ENCODE peak calls at places on chromosomes 16 and 17, in ten cellular contexts. W is HTR-8/SVneo; O is activated effector memory CD4-positive, alpha-beta T cell treated with Interleukin-2 at 50 U/mL for 16 hours; T is RCC 7860; K is ovary; G is GM12891; S is fibroblast of pulmonary artery; U is right atrium auricular region; Y is GM12865; L is endothelial cell. V is an unnamed sample.

GRCh38 chr16:54115558-54115957 is 171.0 kb downstream of the IRX3 start:
- DNase-seq in S (no peak), U (no peak), G (no peak), T (no peak), K (no peak), O (no peak), W (no peak), L (no peak), Y (no peak), V (no peak)

GRCh38 chr16:81632392-81633146 is 146.5 kb upstream of the PLCG2 start:
- DNase-seq in O (peak), S (peak), U (no peak), L (no peak), K (no peak), W (peak), T (peak), Y (no peak), G (no peak), V (peak)

GRCh38 chr17:11948791-11949190 is 48.5 kb downstream of the ZNF18 start:
- DNase-seq in K (peak), T (no peak), L (no peak), G (no peak), Y (no peak), U (no peak), W (peak), S (peak), O (no peak), V (peak)

GRCh38 chr16:20671903-20672302 is 25.6 kb downstream of the ACSM1 start:
- DNase-seq in O (no peak), T (no peak), S (no peak), G (no peak), K (no peak), U (no peak), Y (no peak), W (no peak), L (no peak), V (no peak)

GRCh38 chr17:77613627-77614026 is 344.9 kb upstream of the TNRC6C start:
- DNase-seq in S (no peak), W (no peak), Y (no peak), L (no peak), K (no peak), U (no peak), G (no peak), T (no peak), O (no peak), V (no peak)

GRCh38 chr17:3910420-3911270 is 5.6 kb downstream of the P2RX1 start:
- DNase-seq in T (no peak), K (no peak), S (no peak), W (no peak), G (no peak), O (no peak), U (no peak), Y (no peak), L (no peak), V (no peak)

GRCh38 chr16:53946745-53947386 is 242.9 kb downstream of the FTO start:
- DNase-seq in K (no peak), O (no peak), S (no peak), U (no peak), Y (no peak), T (no peak), W (no peak), G (no peak), L (no peak), V (no peak)

GRCh38 chr16:4886151-4886550 is 38.9 kb downstream of the UBN1 start:
- DNase-seq in T (no peak), Y (no peak), U (no peak), G (no peak), K (no peak), W (no peak), O (no peak), L (no peak), S (no peak), V (no peak)

GRCh38 chr17:49692751-49693150 is 14.9 kb upstream of the SPOP start:
- DNase-seq in T (no peak), L (no peak), S (no peak), Y (no peak), O (no peak), K (no peak), U (no peak), G (no peak), W (no peak), V (no peak)

GRCh38 chr17:81821147-81821546 is 11.9 kb downstream of the MCRIP1 start:
- DNase-seq in L (no peak), O (no peak), K (no peak), S (no peak), G (no peak), U (no peak), T (no peak), W (no peak), Y (no peak), V (no peak)

GRCh38 chr17:58120195-58120822 is 27.9 kb upstream of the OR4D1 start:
- DNase-seq in L (peak), O (no peak), W (peak), S (peak), Y (peak), K (peak), U (no peak), T (no peak), G (no peak), V (peak)

GRCh38 chr17:63519972-63520882 is 2.9 kb upstream of the KCNH6 start:
- DNase-seq in S (no peak), Y (no peak), G (no peak), L (no peak), O (no peak), W (no peak), K (no peak), U (no peak), T (peak), V (no peak)

GRCh38 chr17:42405963-42406495 is 17.0 kb downstream of the CAVIN1 start:
- DNase-seq in G (peak), W (no peak), S (peak), O (peak), L (peak), T (no peak), U (peak), K (peak), Y (peak), V (no peak)

GRCh38 chr17:74274703-74275340 is 788 bp downstream of the DNAI2 start:
- DNase-seq in K (no peak), L (no peak), U (no peak), T (no peak), G (no peak), O (no peak), W (no peak), Y (peak), S (no peak), V (no peak)

GRCh38 chr17:57045868-57046671 is 39.0 kb upstream of the AKAP1 start:
- DNase-seq in K (no peak), W (no peak), Y (peak), U (no peak), G (peak), O (peak), S (no peak), L (no peak), T (no peak), V (no peak)

GRCh38 chr16:966505-966904 is 4.3 kb downstream of the LMF1 start:
- DNase-seq in O (no peak), S (no peak), G (no peak), W (no peak), T (no peak), K (no peak), L (no peak), U (no peak), Y (no peak), V (no peak)

GRCh38 chr17:46033392-46033791 is 34.3 kb downstream of the STH start:
- DNase-seq in W (no peak), Y (no peak), O (no peak), S (no peak), U (no peak), K (no peak), G (no peak), T (no peak), L (no peak), V (no peak)

GRCh38 chr16:88816736-88817535 is 5.2 kb upstream of the APRT start:
- DNase-seq in O (no peak), L (no peak), Y (no peak), G (no peak), U (no peak), W (no peak), K (no peak), T (no peak), S (no peak), V (no peak)

GRCh38 chr17:51439395-51440229 is 179.3 kb downstream of the UTP18 start:
- DNase-seq in Y (no peak), U (no peak), W (no peak), K (no peak), G (no peak), T (no peak), S (peak), L (peak), O (no peak), V (no peak)

GRCh38 chr17:71446635-71447034 is 674.2 kb upstream of the SOX9 start:
- DNase-seq in T (no peak), G (no peak), S (no peak), L (no peak), U (no peak), Y (no peak), K (no peak), O (no peak), W (no peak), V (no peak)

GRCh38 chr16:14050297-14051027 is 20.7 kb upstream of the MRTFB start:
- DNase-seq in O (no peak), L (peak), W (peak), S (peak), G (no peak), U (no peak), T (peak), K (no peak), Y (no peak), V (no peak)

GRCh38 chr17:82497483-82498405 is 21.8 kb upstream of the FOXK2 start:
- DNase-seq in S (peak), U (no peak), L (peak), G (no peak), T (no peak), O (peak), K (peak), Y (peak), W (no peak), V (no peak)

GRCh38 chr17:58630883-58631522 is 60.8 kb downstream of the TEX14 start:
- DNase-seq in Y (peak), W (no peak), T (no peak), L (peak), K (peak), S (no peak), G (no peak), U (peak), O (no peak), V (peak)

GRCh38 chr17:57595942-57596695 is 149.0 kb downstream of the CCDC182 start:
- DNase-seq in O (no peak), G (no peak), S (no peak), U (no peak), Y (no peak), L (peak), W (no peak), T (no peak), K (no peak), V (no peak)

GRCh38 chr17:58575511-58575910 is 61.1 kb upstream of the MTMR4 start:
- DNase-seq in S (peak), Y (peak), T (no peak), L (no peak), U (no peak), G (no peak), W (peak), O (no peak), K (no peak), V (peak)

GRCh38 chr17:76948726-76949342 is 80.6 kb downstream of the MGAT5B start:
- DNase-seq in S (no peak), W (no peak), T (no peak), Y (no peak), L (no peak), O (no peak), G (no peak), U (no peak), K (no peak), V (no peak)

GRCh38 chr16:70396209-70396904 is 42.5 kb downstream of the ST3GAL2 start:
- DNase-seq in W (no peak), U (no peak), K (no peak), O (no peak), L (no peak), T (peak), S (no peak), Y (no peak), G (no peak), V (no peak)

GRCh38 chr17:72332367-72332766 is 211.5 kb downstream of the SOX9 start:
- DNase-seq in U (no peak), W (no peak), O (no peak), G (no peak), K (no peak), S (no peak), T (no peak), Y (peak), L (no peak), V (no peak)

GRCh38 chr16:4494746-4495490 is 18.7 kb downstream of the HMOX2 start:
- DNase-seq in U (no peak), O (no peak), L (no peak), K (no peak), T (peak), S (peak), Y (no peak), W (peak), G (no peak), V (peak)

GRCh38 chr16:3691778-3692177 is 25.5 kb downstream of the TRAP1 start:
- DNase-seq in U (peak), S (no peak), T (no peak), Y (no peak), L (no peak), G (no peak), W (no peak), O (no peak), K (no peak), V (no peak)